ENCODE peak calls at places on chromosomes 11 and 22, in seven cellular contexts. O, I, M, R, W, A and E are unnamed samples.
A peak's percentile ranks its signal among the peaks of the same experiment; 100 is the strongest.

GRCh38 chr11:131065435-131066295 is 149.4 kb upstream of the SNX19 start:
- DNase-seq in I (no peak), R (no peak), A (no peak), W (no peak), O (no peak), M (no peak), E (no peak)

GRCh38 chr11:12725047-12725862 is 51.0 kb downstream of the TEAD1 start:
- DNase-seq in W (no peak), I (no peak), M (no peak), A (no peak), O (no peak), R (no peak), E (no peak)

GRCh38 chr11:80441821-80442220 is 1001.0 kb upstream of the TENM4 start:
- DNase-seq in A (no peak), M (no peak), W (no peak), I (no peak), O (no peak), R (no peak), E (no peak)

GRCh38 chr22:33921576-33922181 is 1.4 kb upstream of the LARGE1 start:
- DNase-seq in M (peak; percentile 33), O (peak; percentile 86), R (peak; percentile 84), I (peak; percentile 50), A (peak; percentile 75), W (peak; percentile 54), E (peak; percentile 22)

GRCh38 chr11:130096823-130097222 is 27.1 kb downstream of the APLP2 start:
- DNase-seq in M (no peak), I (no peak), A (no peak), W (no peak), O (no peak), R (no peak), E (no peak)

GRCh38 chr11:82225930-82226329 is 507.7 kb downstream of the FAM181B start:
- DNase-seq in O (no peak), R (no peak), W (no peak), A (no peak), M (no peak), I (no peak), E (no peak)

GRCh38 chr11:77046060-77046501 is 11.9 kb downstream of the B3GNT6 start:
- DNase-seq in O (peak; percentile 66), I (peak; percentile 70), W (no peak), R (peak; percentile 69), M (no peak), A (no peak), E (no peak)

GRCh38 chr11:127493330-127493729 is 492.8 kb upstream of the KIRREL3 start:
- DNase-seq in W (no peak), R (no peak), I (peak; percentile 14), M (no peak), A (no peak), O (no peak), E (no peak)

DNA sequence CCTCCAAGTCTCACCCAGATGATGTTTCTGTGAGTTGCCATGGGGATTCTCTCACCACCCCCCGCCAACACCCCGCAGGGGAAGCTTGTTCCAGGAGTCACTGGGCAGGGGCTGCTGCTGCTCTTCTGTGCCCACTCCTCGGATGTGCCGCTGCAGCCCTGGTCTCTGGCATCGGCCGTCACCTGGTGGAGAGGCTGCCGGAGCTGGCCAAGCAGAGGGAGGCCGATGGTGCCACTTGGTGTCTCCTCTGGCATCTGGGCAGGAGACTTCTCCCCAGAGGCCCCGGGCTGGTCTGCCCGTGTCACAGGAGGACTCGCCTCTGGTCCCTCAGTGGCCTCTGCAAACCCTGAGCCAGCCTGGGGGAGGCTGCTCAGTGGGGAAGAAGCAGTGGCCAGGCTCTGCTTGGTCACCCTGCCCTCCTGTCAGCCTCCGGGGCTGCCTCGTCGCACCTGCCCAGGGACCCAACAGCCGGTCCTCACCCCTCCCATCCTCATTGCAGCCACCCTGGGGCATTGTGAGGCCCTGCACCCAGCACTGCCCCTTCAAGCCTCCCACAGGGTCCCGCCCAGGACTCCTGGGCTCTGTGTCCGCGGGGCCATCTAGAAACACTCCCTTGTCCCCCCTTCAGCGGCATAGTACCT is 420 bp upstream of the ADORA2A start:
- DNase-seq in M (no peak), O (no peak), I (no peak), A (peak; percentile 34), W (no peak), R (no peak), E (no peak)
- H3K4me3 ChIP-seq in M (no peak overlapping the region), O (no peak overlapping the region), I (no peak overlapping the region), A (no peak overlapping the region), W (no peak overlapping the region), R (no peak overlapping the region), E (no peak overlapping the region)

GRCh38 chr22:43828711-43829447 is 16.8 kb upstream of the EFCAB6 start:
- DNase-seq in A (peak; percentile 92), I (peak; percentile 80), O (peak; percentile 86), R (peak; percentile 65), W (peak; percentile 60), M (peak; percentile 65), E (peak; percentile 77)

GRCh38 chr22:43826142-43827093 is 14.3 kb upstream of the EFCAB6 start:
- DNase-seq in I (peak; percentile 70), R (peak; percentile 58), A (peak; percentile 46), O (no peak), W (no peak), M (no peak), E (peak; percentile 49)

GRCh38 chr22:43829448-43829821 is 17.3 kb upstream of the EFCAB6 start:
- DNase-seq in M (no peak), O (peak; percentile 66), A (peak; percentile 69), W (no peak), R (peak; percentile 36), I (peak; percentile 89), E (peak; percentile 36)

GRCh38 chr22:43827336-43827735 is 15.2 kb upstream of the EFCAB6 start:
- DNase-seq in A (no peak), W (no peak), I (no peak), M (no peak), O (no peak), R (no peak), E (no peak)

GRCh38 chr22:43827926-43828710 is 16.0 kb upstream of the EFCAB6 start:
- DNase-seq in M (no peak), W (no peak), A (peak; percentile 19), I (no peak), O (peak; percentile 52), R (peak; percentile 52), E (no peak)
- TF ChIP-seq CTCF in M (no peak), W (no peak), A (no peak), I (peak; percentile 4), O (no peak), R (no peak), E (no peak)

GRCh38 chr11:116457336-116458007 is 315.3 kb downstream of the BUD13 start:
- DNase-seq in A (no peak), M (no peak), W (no peak), R (no peak), O (no peak), I (peak; percentile 64), E (no peak)
- H3K4me3 ChIP-seq in A (no peak overlapping the region), M (no peak overlapping the region), W (no peak overlapping the region), R (no peak overlapping the region), O (no peak overlapping the region), I (no peak overlapping the region), E (no peak overlapping the region)

GRCh38 chr11:75735181-75735845 is 17.7 kb downstream of the MOGAT2 start:
- DNase-seq in O (no peak), M (no peak), R (no peak), I (no peak), W (no peak), A (no peak), E (no peak)

GRCh38 chr11:75743711-75744563 is 24.6 kb upstream of the DGAT2 start:
- DNase-seq in W (no peak), O (no peak), I (no peak), A (no peak), M (no peak), R (no peak), E (no peak)

GRCh38 chr11:75745807-75746206 is 22.8 kb upstream of the DGAT2 start:
- DNase-seq in O (no peak), M (no peak), R (no peak), I (no peak), A (no peak), W (no peak), E (no peak)

GRCh38 chr11:75737314-75737713 is 19.7 kb downstream of the MOGAT2 start:
- DNase-seq in W (no peak), O (no peak), R (no peak), I (no peak), M (no peak), A (no peak), E (no peak)

GRCh38 chr11:75740681-75741080 is 23.0 kb downstream of the MOGAT2 start:
- DNase-seq in A (no peak), O (no peak), I (no peak), M (no peak), W (no peak), R (no peak), E (no peak)
- TF ChIP-seq CTCF in A (no peak), O (no peak), I (no peak), M (no peak), W (no peak), R (no peak), E (no peak)

DNA sequence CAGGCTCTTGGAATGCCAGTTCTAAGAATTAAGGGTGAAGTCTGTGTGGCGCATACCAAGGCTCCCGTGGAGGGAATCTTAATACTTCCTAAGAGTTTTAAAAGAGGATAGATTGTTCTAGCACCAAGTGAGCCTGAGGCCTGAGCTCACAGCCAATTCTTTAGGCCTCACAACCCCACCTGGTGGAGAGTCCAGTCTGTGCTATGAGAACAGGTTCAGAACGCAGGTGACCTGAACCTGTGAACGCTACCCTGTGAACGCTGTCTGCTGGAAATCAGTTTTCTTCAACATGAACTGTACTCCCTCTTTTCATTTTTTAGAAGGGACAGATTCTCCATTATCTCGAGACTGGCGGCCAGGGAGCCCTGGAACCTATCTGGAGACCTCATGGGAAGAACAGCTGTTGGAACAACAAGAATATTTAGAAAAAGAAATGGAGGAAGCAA is 43.2 kb upstream of the DLAT start:
- DNase-seq in I (peak; percentile 66), W (peak; percentile 57), M (peak; percentile 21), O (no peak), A (no peak), R (no peak), E (peak; percentile 64)
- H3K4me3 ChIP-seq in I (no peak overlapping the region), W (no peak overlapping the region), M (no peak overlapping the region), O (no peak overlapping the region), A (no peak overlapping the region), R (no peak overlapping the region), E (no peak overlapping the region)

GRCh38 chr11:15941206-15941770 is 415.1 kb downstream of the SOX6 start:
- DNase-seq in R (no peak), W (no peak), M (peak; percentile 30), I (no peak), O (no peak), A (peak; percentile 70), E (peak; percentile 33)
- TF ChIP-seq CTCF in R (peak; percentile 27), W (no peak), M (peak; percentile 73), I (peak; percentile 16), O (no peak), A (peak; percentile 92), E (peak; percentile 97)

GRCh38 chr11:128716231-128716630 is 22.4 kb downstream of the FLI1 start:
- DNase-seq in I (no peak), M (no peak), R (no peak), A (no peak), W (no peak), O (no peak), E (no peak)
- H3K4me3 ChIP-seq in I (no peak overlapping the region), M (no peak overlapping the region), R (no peak overlapping the region), A (no peak overlapping the region), W (no peak overlapping the region), O (peak overlapping the region; percentile 23), E (no peak overlapping the region)